ENCODE peak calls at places on chromosomes 11 and 22, in seven cellular contexts. G is Calu3, J is suprapubic skin, M is HCT116, C is lung, O is HFFc6, V is OCI-LY7. N is an unnamed sample.

GRCh38 chr11:101620026-101620425 is 36.2 kb upstream of the TRPC6 start:
- DNase-seq in G (no peak), J (no peak), M (no peak), C (no peak), O (no peak), V (peak), N (no peak)

GRCh38 chr11:128201801-128202200 is 385.6 kb downstream of the ETS1 start:
- DNase-seq in G (peak), J (no peak), M (no peak), C (no peak), O (no peak), V (no peak), N (no peak)

GRCh38 chr11:76854709-76855108 is 6.0 kb upstream of the ACER3 start:
- DNase-seq in G (no peak), J (no peak), M (no peak), C (no peak), O (no peak), V (no peak), N (no peak)

GRCh38 chr22:27296091-27296675 is 505.4 kb downstream of the MN1 start:
- DNase-seq in G (no peak), J (no peak), M (no peak), C (no peak), O (no peak), V (no peak), N (no peak)

GRCh38 chr11:68043349-68044144 is 4.7 kb downstream of the TCIRG1 start:
- DNase-seq in G (no peak), J (peak), M (no peak), C (no peak), O (peak), V (no peak), N (no peak)

GRCh38 chr11:31810779-31811647 is at the start of gene PAX6:
- DNase-seq in G (peak), J (no peak), M (peak), C (peak), O (no peak), V (no peak), N (no peak)

GRCh38 chr22:30605449-30606110 is 1.4 kb upstream of the TCN2 start:
- DNase-seq in G (peak), J (no peak), M (peak), C (peak), O (peak), V (peak), N (peak)

GRCh38 chr11:75939992-75940391 is 125.0 kb downstream of the UVRAG start:
- DNase-seq in G (no peak), J (no peak), M (no peak), C (no peak), O (no peak), V (no peak), N (no peak)

GRCh38 chr11:76512851-76513653 is 68.2 kb downstream of the EMSY start:
- DNase-seq in G (no peak), J (no peak), M (peak), C (no peak), O (peak), V (peak), N (no peak)

GRCh38 chr22:45680932-45681700 is 9.5 kb downstream of the ATXN10 start:
- DNase-seq in G (no peak), J (no peak), M (no peak), C (no peak), O (peak), V (no peak), N (no peak)

GRCh38 chr22:18024276-18024939 is at the start of gene MICAL3:
- DNase-seq in G (peak), J (peak), M (peak), C (peak), O (peak), V (peak), N (peak)

GRCh38 chr11:68508425-68508824 is 47.9 kb downstream of the PPP6R3 start:
- DNase-seq in G (no peak), J (no peak), M (no peak), C (no peak), O (no peak), V (no peak), N (no peak)

GRCh38 chr11:9263840-9264380 is 1.2 kb downstream of the DENND5A start:
- DNase-seq in G (no peak), J (no peak), M (no peak), C (no peak), O (peak), V (peak), N (no peak)

GRCh38 chr11:5690216-5690615 is 626 bp downstream of the TRIM22 start:
- DNase-seq in G (no peak), J (no peak), M (no peak), C (no peak), O (no peak), V (no peak), N (no peak)

GRCh38 chr22:37203354-37204044 is 8.8 kb downstream of the SSTR3 start:
- DNase-seq in G (no peak), J (peak), M (no peak), C (no peak), O (no peak), V (no peak), N (no peak)

GRCh38 chr11:116180806-116181600 is 591.8 kb downstream of the BUD13 start:
- DNase-seq in G (no peak), J (no peak), M (no peak), C (no peak), O (no peak), V (no peak), N (no peak)

GRCh38 chr11:18775492-18776292 is 15.9 kb downstream of the PTPN5 start:
- DNase-seq in G (peak), J (no peak), M (peak), C (peak), O (peak), V (peak), N (peak)

GRCh38 chr11:121578216-121579063 is 125.7 kb upstream of the SORL1-AS1 start:
- DNase-seq in G (no peak), J (no peak), M (no peak), C (no peak), O (no peak), V (no peak), N (no peak)

GRCh38 chr11:113356203-113356602 is 31.4 kb upstream of the ANKK1 start:
- DNase-seq in G (no peak), J (no peak), M (no peak), C (no peak), O (no peak), V (no peak), N (no peak)

GRCh38 chr11:69889400-69890372 is 70.5 kb upstream of the FGF3 start:
- DNase-seq in G (no peak), J (no peak), M (no peak), C (no peak), O (no peak), V (no peak), N (no peak)

GRCh38 chr11:33687733-33688479 is 12.7 kb downstream of the C11orf91 start:
- DNase-seq in G (peak), J (no peak), M (peak), C (no peak), O (peak), V (peak), N (peak)

GRCh38 chr11:116782728-116783127 is 5.1 kb downstream of the ZPR1 start:
- DNase-seq in G (no peak), J (no peak), M (no peak), C (no peak), O (peak), V (no peak), N (no peak)

GRCh38 chr11:128323381-128323780 is 264.0 kb downstream of the ETS1 start:
- DNase-seq in G (no peak), J (no peak), M (no peak), C (no peak), O (peak), V (peak), N (no peak)

GRCh38 chr11:123561046-123561781 is 93.2 kb downstream of the SCN3B start:
- DNase-seq in G (peak), J (no peak), M (no peak), C (no peak), O (no peak), V (no peak), N (no peak)

GRCh38 chr22:48096411-48096810 is 1334.0 kb downstream of the TBC1D22A start:
- DNase-seq in G (no peak), J (peak), M (no peak), C (no peak), O (no peak), V (no peak), N (no peak)

GRCh38 chr22:19755722-19756287 is 4.8 kb upstream of the TBX1 start:
- DNase-seq in G (no peak), J (no peak), M (no peak), C (no peak), O (no peak), V (no peak), N (no peak)

GRCh38 chr11:45089845-45090499 is 56.5 kb upstream of the PRDM11 start:
- DNase-seq in G (no peak), J (peak), M (no peak), C (no peak), O (peak), V (peak), N (no peak)

GRCh38 chr22:30705710-30706651 is 11.3 kb downstream of the OSBP2 start:
- DNase-seq in G (no peak), J (no peak), M (peak), C (no peak), O (peak), V (peak), N (no peak)

GRCh38 chr22:20953668-20954500 is 13.2 kb upstream of the AIFM3 start:
- DNase-seq in G (no peak), J (no peak), M (no peak), C (no peak), O (no peak), V (no peak), N (no peak)

GRCh38 chr11:31045335-31045734 is 324.2 kb downstream of the DCDC1 start:
- DNase-seq in G (no peak), J (no peak), M (peak), C (no peak), O (no peak), V (no peak), N (no peak)

GRCh38 chr22:19517919-19518567 is 6.2 kb downstream of the CLDN5 start:
- DNase-seq in G (no peak), J (no peak), M (no peak), C (no peak), O (no peak), V (no peak), N (no peak)

GRCh38 chr11:134466909-134467567 is 55.0 kb upstream of the B3GAT1 start:
- DNase-seq in G (no peak), J (no peak), M (no peak), C (no peak), O (no peak), V (no peak), N (peak)

GRCh38 chr22:37084385-37084784 is 25.1 kb downstream of the TMPRSS6 start:
- DNase-seq in G (no peak), J (no peak), M (no peak), C (no peak), O (no peak), V (no peak), N (no peak)

GRCh38 chr22:49573109-49573765 is 254.4 kb downstream of the BRD1 start:
- DNase-seq in G (no peak), J (peak), M (no peak), C (no peak), O (no peak), V (no peak), N (no peak)

GRCh38 chr11:107564877-107565218 is 687 bp downstream of the ALKBH8 start:
- DNase-seq in G (no peak), J (no peak), M (no peak), C (no peak), O (no peak), V (no peak), N (no peak)

GRCh38 chr11:36373040-36374010 is 77.2 kb downstream of the PRR5L start:
- DNase-seq in G (no peak), J (no peak), M (no peak), C (no peak), O (no peak), V (no peak), N (no peak)

GRCh38 chr22:24699861-24700260 is 74.7 kb downstream of the PIWIL3 start:
- DNase-seq in G (no peak), J (no peak), M (no peak), C (no peak), O (no peak), V (no peak), N (no peak)
- TF ChIP-seq CTCF in G (no peak), J (no peak), M (no peak), C (no peak), O (no peak), V (no peak), N (no peak)

GRCh38 chr11:124938206-124938765 is 2.4 kb upstream of the HEPACAM start:
- DNase-seq in G (no peak), J (no peak), M (no peak), C (no peak), O (no peak), V (no peak), N (no peak)

GRCh38 chr11:124938970-124939369 is 3.1 kb upstream of the HEPACAM start:
- DNase-seq in G (no peak), J (no peak), M (no peak), C (no peak), O (no peak), V (no peak), N (no peak)

GRCh38 chr11:124937336-124937935 is 1.6 kb upstream of the HEPACAM start:
- DNase-seq in G (no peak), J (no peak), M (no peak), C (no peak), O (no peak), V (no peak), N (no peak)

GRCh38 chr11:124935548-124936514 is at the start of gene HEPACAM:
- DNase-seq in G (no peak), J (no peak), M (no peak), C (no peak), O (no peak), V (no peak), N (no peak)

DNA sequence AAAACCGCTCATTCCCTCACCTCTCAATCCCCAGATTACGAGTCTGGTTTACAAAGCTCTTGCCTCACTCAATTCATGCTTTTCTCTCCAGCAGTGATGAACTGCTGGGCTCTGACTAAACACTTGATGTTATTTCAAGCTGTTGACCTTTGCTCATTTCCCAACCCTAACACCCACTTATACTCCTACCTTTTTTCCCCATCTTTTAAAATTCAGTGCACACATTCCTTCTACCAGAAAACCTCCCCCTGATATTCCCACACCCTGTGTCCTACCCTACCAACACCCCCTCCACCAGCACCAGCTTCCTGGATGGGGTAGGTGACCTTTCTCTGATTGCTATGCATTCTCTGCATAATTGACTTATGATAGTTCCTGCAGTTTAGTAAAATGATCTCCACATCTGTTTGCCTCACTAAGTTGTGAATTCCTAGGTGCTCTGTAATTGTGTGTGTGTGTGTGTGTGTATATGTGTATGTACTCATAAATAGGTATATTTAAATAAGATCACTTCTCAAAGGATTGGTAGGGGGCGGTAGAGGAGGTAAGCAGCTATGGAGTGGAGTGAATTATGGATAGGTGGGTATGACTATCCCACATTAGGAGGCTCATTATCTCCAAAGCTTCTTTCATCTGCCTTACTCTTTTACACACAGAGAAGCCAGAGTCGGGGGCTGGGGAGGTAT is 842 bp downstream of the HEPACAM start:
- DNase-seq in G (no peak), J (no peak), M (no peak), C (no peak), O (peak), V (no peak), N (no peak)
- TF ChIP-seq CTCF in G (no peak), J (no peak), M (no peak), C (no peak), O (peak), V (peak), N (no peak)

DNA sequence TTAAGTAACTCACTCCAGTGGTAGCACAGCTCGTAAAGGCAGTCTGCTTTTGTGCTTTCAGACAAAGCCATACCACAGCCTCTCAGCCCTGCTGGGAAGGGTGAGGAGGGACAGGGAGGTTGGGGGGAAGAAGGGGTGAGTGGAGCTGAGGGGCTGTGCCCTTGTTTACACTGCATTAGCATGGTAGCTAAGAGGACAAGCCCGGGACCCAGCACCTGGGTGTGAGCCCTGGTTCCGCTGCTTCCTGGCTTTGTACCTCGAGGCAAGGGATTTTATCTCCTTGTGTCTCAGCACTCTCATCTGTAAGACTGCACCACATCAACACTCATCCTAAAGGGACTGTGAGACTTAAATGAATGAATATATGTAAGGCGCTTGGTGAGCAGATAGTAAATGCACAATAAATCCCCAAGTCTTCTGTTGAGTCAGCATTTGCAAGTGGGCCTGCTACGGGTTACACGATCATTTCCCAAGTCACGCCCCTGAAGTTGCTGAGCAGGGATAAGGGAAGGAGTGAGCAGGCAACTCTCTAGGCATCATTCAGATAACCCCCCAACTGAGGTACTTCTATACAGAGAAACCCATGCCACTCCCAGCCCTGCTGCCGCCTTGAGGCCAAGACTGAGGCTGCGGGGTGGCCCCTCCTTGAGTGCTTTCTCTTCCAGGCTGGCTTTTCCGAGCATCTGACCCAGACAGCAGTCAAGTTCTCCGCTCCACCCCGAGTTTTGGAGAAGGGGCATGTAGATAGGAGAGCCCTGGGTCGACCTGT is 7.5 kb downstream of the RASD2 start:
- DNase-seq in G (no peak), J (no peak), M (no peak), C (no peak), O (no peak), V (peak), N (no peak)
- TF ChIP-seq CTCF in G (no peak), J (no peak), M (no peak), C (no peak), O (peak), V (peak), N (no peak)

DNA sequence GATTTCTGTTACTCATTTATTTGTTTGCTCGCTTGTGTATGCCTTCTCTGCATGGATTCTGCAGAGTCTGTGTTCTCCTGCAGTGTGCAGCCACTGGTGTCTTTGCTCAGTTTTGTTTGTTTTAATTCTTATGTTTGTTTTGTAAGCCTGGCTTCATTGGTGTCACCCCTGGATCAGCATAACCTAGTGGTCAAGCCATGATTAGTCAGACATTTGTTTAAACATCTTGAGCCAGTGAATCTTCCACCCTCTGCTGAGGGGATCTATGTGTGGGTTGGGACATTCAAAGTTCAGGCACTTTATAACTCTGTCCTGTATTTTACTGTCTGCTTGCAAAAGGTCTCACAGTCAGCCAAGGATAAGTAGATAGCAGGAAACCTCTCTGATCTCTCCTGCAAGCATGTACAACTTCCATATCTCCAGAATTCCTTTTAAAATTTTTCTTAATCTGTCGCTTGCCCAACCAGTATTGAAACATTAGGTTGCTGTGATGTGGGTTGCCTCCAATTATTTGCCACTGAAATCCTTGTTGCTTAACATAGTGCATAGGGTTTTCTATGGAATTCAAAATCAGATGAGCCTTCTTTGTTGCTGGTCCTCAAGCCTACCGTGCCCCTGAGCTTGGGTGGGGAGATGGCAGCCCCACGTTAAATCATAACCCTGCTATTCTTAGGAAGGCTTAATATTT is 86.8 kb downstream of the KCNQ1OT1 start:
- DNase-seq in G (no peak), J (no peak), M (no peak), C (no peak), O (no peak), V (no peak), N (no peak)
- TF ChIP-seq CTCF in G (no peak), J (no peak), M (no peak), C (no peak), O (no peak), V (no peak), N (no peak)

GRCh38 chr11:131688056-131688693 is 317.8 kb downstream of the NTM start:
- DNase-seq in G (peak), J (no peak), M (no peak), C (no peak), O (peak), V (peak), N (peak)
- TF ChIP-seq CTCF in G (peak), J (peak), M (peak), C (no peak), O (peak), V (peak), N (peak)